ENCODE peak calls at places on chromosomes 6 and 20, in seven cellular contexts. O is IMR-90, Z is RWPE1, H is RWPE2, J is psoas muscle, B is aorta, E is adrenal gland. L is an unnamed sample.

GRCh38 chr20:57167971-57168693 is 98.3 kb downstream of the BMP7 start:
- DNase-seq in O (no peak), Z (peak), H (no peak), J (no peak), B (peak), E (no peak), L (no peak)

GRCh38 chr20:41587956-41588355 is 30.2 kb downstream of the CHD6 start:
- DNase-seq in O (peak), Z (peak), H (no peak), J (no peak), B (no peak), E (no peak), L (no peak)

GRCh38 chr6:150391414-150391813 is 22.6 kb downstream of the IYD start:
- DNase-seq in O (no peak), Z (no peak), H (no peak), J (no peak), B (no peak), E (no peak), L (no peak)

GRCh38 chr20:20364016-20364746 is 3.7 kb upstream of the INSM1 start:
- DNase-seq in O (no peak), Z (no peak), H (no peak), J (no peak), B (no peak), E (no peak), L (no peak)

GRCh38 chr20:49615401-49616153 is 47.6 kb upstream of the PTGIS start:
- DNase-seq in O (no peak), Z (peak), H (no peak), J (peak), B (peak), E (peak), L (no peak)

GRCh38 chr6:7784706-7785105 is 58.8 kb downstream of the BMP6 start:
- DNase-seq in O (no peak), Z (no peak), H (no peak), J (no peak), B (no peak), E (no peak), L (no peak)

GRCh38 chr6:121437861-121438651 is 2.6 kb downstream of the GJA1 start:
- DNase-seq in O (peak), Z (peak), H (no peak), J (no peak), B (peak), E (peak), L (peak)

GRCh38 chr6:149354009-149354408 is 36.5 kb downstream of the TAB2 start:
- DNase-seq in O (no peak), Z (no peak), H (no peak), J (no peak), B (no peak), E (no peak), L (no peak)

GRCh38 chr6:17212541-17213371 is 68.4 kb upstream of the RBM24 start:
- DNase-seq in O (no peak), Z (no peak), H (no peak), J (peak), B (peak), E (no peak), L (no peak)

GRCh38 chr6:128903715-128904114 is 20.8 kb downstream of the LAMA2 start:
- DNase-seq in O (no peak), Z (no peak), H (no peak), J (no peak), B (no peak), E (no peak), L (no peak)

GRCh38 chr6:130713144-130713543 is 114.1 kb upstream of the SMLR1 start:
- DNase-seq in O (no peak), Z (no peak), H (no peak), J (no peak), B (no peak), E (no peak), L (no peak)

GRCh38 chr20:47126709-47127108 is 229.8 kb downstream of the ZMYND8 start:
- DNase-seq in O (peak), Z (no peak), H (no peak), J (no peak), B (no peak), E (no peak), L (no peak)

DNA sequence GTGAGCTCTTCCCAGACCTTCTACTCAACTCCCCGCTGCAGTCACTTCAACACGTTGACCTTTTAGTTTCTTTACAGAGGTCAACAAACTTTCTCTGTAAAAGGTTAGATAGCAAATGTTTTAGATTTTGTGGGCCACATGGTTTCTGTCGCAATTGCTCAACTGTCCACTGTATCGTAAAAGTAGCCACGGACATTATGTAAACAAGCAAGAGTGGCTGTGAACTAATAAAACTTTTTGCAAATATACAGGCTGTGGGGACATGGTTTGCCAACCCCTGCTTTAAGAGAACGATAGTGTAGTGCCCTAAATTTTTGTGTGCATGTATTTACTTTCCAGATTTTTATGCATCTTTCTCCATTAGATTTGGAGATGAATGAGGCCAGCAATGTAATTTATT is 247.6 kb upstream of the TSHZ2 start:
- DNase-seq in O (no peak), Z (no peak), H (no peak), J (no peak), B (no peak), E (no peak), L (no peak)
- H3K27ac ChIP-seq in O (no peak), Z (no peak), H (no peak), J (no peak), B (no peak), E (no peak), L (no peak)

GRCh38 chr20:10602141-10602660 is 71.6 kb downstream of the JAG1 start:
- DNase-seq in O (no peak), Z (no peak), H (no peak), J (no peak), B (no peak), E (no peak), L (no peak)
- H3K27ac ChIP-seq in O (no peak), Z (no peak), H (no peak), J (no peak), B (peak), E (no peak), L (no peak)

GRCh38 chr20:38115896-38116295 is 49.2 kb downstream of the TGM2 start:
- DNase-seq in O (no peak), Z (no peak), H (no peak), J (no peak), B (no peak), E (no peak), L (no peak)

GRCh38 chr20:38119446-38119845 is 45.6 kb downstream of the TGM2 start:
- DNase-seq in O (no peak), Z (no peak), H (peak), J (no peak), B (no peak), E (no peak), L (no peak)

GRCh38 chr20:38116409-38117165 is 48.5 kb downstream of the TGM2 start:
- DNase-seq in O (no peak), Z (no peak), H (no peak), J (no peak), B (no peak), E (no peak), L (no peak)

GRCh38 chr20:38117205-38117604 is 47.9 kb downstream of the TGM2 start:
- DNase-seq in O (no peak), Z (no peak), H (no peak), J (no peak), B (no peak), E (no peak), L (no peak)

GRCh38 chr20:38117635-38118034 is 47.4 kb downstream of the TGM2 start:
- DNase-seq in O (peak), Z (peak), H (peak), J (no peak), B (no peak), E (no peak), L (peak)
- H3K27ac ChIP-seq in O (no peak), Z (no peak), H (peak), J (no peak), B (no peak), E (no peak), L (peak)

GRCh38 chr6:22372922-22373321 is 76.1 kb upstream of the PRL start:
- DNase-seq in O (no peak), Z (no peak), H (no peak), J (no peak), B (no peak), E (no peak), L (no peak)

GRCh38 chr6:22367331-22367730 is 70.5 kb upstream of the PRL start:
- DNase-seq in O (peak), Z (no peak), H (no peak), J (no peak), B (no peak), E (no peak), L (no peak)

GRCh38 chr6:22364314-22364713 is 67.5 kb upstream of the PRL start:
- DNase-seq in O (no peak), Z (peak), H (no peak), J (no peak), B (no peak), E (no peak), L (peak)

GRCh38 chr6:22366214-22366613 is 69.4 kb upstream of the PRL start:
- DNase-seq in O (peak), Z (no peak), H (no peak), J (no peak), B (no peak), E (no peak), L (no peak)

GRCh38 chr6:22368794-22369193 is 72.0 kb upstream of the PRL start:
- DNase-seq in O (no peak), Z (no peak), H (no peak), J (no peak), B (no peak), E (no peak), L (no peak)
- H3K27ac ChIP-seq in O (no peak), Z (no peak), H (no peak), J (no peak), B (no peak), E (no peak), L (no peak)

DNA sequence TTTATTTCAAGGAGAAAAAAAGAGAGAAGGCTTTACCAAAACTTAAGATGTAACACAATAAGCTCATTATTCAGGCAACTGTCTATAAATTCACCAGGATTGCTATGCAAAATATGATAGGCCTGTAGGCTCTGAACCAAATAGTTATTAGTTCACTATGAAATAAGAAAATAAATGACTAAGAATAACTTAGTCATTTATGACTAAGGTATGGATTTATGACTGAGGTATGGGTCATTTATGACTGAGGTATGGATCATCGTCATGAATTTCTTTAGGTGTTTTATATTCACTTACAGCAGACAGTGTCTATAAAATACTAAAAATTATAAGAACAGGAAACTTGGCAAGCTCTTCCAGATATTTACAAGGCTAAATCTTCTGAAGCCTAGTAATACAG is 52.1 kb upstream of the SNX9 start:
- DNase-seq in O (peak), Z (peak), H (no peak), J (no peak), B (no peak), E (no peak), L (peak)
- H3K27ac ChIP-seq in O (no peak), Z (peak), H (peak), J (no peak), B (no peak), E (no peak), L (peak)

GRCh38 chr20:33323236-33323635 is 40.2 kb downstream of the BPIFB1 start:
- DNase-seq in O (no peak), Z (no peak), H (no peak), J (no peak), B (no peak), E (no peak), L (no peak)
- H3K27ac ChIP-seq in O (no peak), Z (no peak), H (no peak), J (no peak), B (no peak), E (no peak), L (no peak)

DNA sequence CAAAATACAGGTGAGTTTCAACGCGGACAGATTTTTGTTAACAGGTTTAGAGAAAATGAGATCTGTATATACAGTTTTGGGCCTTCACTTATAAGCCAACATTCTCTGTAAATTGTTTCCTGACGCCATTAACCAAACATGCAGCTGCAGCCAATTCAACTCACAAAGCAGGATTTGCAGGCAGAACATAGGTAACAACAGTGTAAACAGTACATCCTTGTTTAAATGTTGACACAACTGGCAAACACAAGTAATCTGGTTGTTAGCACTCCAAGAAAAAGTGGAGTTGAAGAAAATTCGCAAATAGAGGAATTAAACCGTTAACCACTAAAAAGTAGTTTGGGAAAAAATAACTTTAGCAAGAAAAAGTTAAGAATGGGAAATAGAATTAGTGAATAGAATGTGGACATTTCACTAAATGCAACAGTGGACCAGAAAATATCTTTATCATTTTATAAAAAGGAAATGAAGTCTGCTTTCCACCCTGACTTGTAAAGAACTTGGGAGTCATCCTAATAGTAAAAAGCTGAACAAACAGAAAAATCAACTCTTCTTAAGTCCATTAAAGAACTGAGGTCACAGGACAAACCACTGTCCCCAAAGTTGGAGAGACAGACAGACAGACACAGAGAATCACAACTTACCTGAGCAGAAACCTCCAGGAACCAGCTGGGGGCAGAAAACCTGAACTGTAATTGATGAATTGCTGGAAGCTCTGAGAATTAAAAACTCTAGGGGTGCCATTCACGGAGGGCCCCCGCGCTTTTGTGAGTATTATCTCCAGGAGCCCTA is 10.1 kb downstream of the SMIM28 start:
- DNase-seq in O (no peak), Z (no peak), H (no peak), J (no peak), B (no peak), E (no peak), L (no peak)
- H3K27ac ChIP-seq in O (no peak), Z (no peak), H (no peak), J (no peak), B (no peak), E (no peak), L (no peak)

DNA sequence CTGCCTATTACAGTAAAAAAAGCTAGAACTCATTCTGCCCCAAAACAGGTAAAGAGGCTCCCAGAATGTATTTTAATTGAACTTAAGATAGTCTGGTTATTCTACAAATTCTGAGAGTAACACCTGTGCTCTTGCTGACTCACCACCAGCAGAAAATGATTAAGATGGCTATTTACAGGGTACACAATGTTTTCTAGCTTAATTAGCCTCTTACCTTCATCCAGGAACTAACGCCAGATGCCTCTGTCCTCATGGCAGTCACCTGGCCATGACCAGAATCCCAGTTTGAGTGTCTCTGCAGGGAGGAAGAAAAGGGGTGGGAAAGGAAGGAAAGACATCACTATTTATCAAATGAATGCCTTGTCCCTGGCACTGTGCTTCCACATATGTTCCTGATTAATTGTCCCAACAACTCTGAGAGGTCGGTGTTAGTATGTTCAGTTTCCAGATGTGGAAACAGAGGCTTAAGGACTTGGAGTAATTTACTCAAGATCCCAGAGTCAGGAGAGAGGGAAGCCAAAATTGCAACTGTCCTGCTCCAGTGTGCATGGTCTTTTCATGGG is 31.2 kb upstream of the PPP1R3G start:
- DNase-seq in O (no peak), Z (no peak), H (no peak), J (no peak), B (no peak), E (no peak), L (no peak)
- H3K27ac ChIP-seq in O (peak), Z (no peak), H (no peak), J (no peak), B (no peak), E (no peak), L (no peak)

GRCh38 chr6:117484052-117484646 is 1.7 kb downstream of the DCBLD1 start:
- DNase-seq in O (no peak), Z (no peak), H (no peak), J (no peak), B (no peak), E (no peak), L (no peak)
- H3K27ac ChIP-seq in O (peak), Z (peak), H (peak), J (peak), B (no peak), E (no peak), L (peak)

GRCh38 chr20:288956-289692 is 1.4 kb downstream of the C20orf96 start:
- DNase-seq in O (no peak), Z (no peak), H (no peak), J (no peak), B (no peak), E (no peak), L (no peak)
- H3K27ac ChIP-seq in O (no peak), Z (no peak), H (no peak), J (no peak), B (no peak), E (no peak), L (no peak)

L was measured in epithelial cell of prostate.